ENCODE peak calls at places on chromosomes 13 and 19, in seven cellular contexts. J, U, S, D, M, Y and W are unnamed samples.

GRCh38 chr13:33873251-33873908 is 55.4 kb downstream of the RFC3 start:
- DNase-seq in S (no peak), M (no peak), J (no peak), D (no peak), U (no peak), Y (no peak), W (no peak)

GRCh38 chr13:21106089-21106488 is 44.7 kb upstream of the LATS2 start:
- DNase-seq in S (no peak), J (no peak), U (no peak), M (no peak), Y (no peak), D (no peak), W (no peak)

GRCh38 chr13:26377038-26377437 is 123.1 kb downstream of the CDK8 start:
- DNase-seq in D (peak), J (peak), M (peak), Y (peak), U (no peak), S (no peak), W (peak)

GRCh38 chr19:1058112-1058511 is 8.9 kb upstream of the ARHGAP45 start:
- DNase-seq in M (no peak), U (no peak), J (no peak), Y (no peak), D (no peak), S (no peak), W (no peak)

GRCh38 chr13:52158629-52159158 is 703 bp downstream of the NEK3 start:
- DNase-seq in J (peak), U (no peak), M (peak), S (peak), Y (peak), D (no peak), W (no peak)

GRCh38 chr19:590396-590745 is 690 bp downstream of the HCN2 start:
- DNase-seq in D (peak), S (no peak), U (no peak), Y (peak), J (peak), M (no peak), W (peak)

GRCh38 chr19:33248954-33249613 is 23.4 kb upstream of the SLC7A10 start:
- DNase-seq in Y (peak), D (no peak), S (no peak), M (no peak), J (peak), U (peak), W (no peak)

GRCh38 chr19:19205416-19206410 is 2.5 kb upstream of the NR2C2AP start:
- DNase-seq in S (no peak), D (no peak), M (no peak), U (no peak), J (no peak), Y (no peak), W (no peak)

GRCh38 chr19:47781590-47782318 is 3.3 kb downstream of the SELENOW start:
- DNase-seq in Y (no peak), D (no peak), S (peak), J (no peak), U (no peak), M (peak), W (no peak)

GRCh38 chr13:79581870-79582315 is 100.9 kb downstream of the NDFIP2 start:
- DNase-seq in M (no peak), J (no peak), Y (peak), S (peak), D (peak), U (peak), W (no peak)

GRCh38 chr19:55319786-55320185 is 5.4 kb downstream of the TMEM150B start:
- DNase-seq in U (no peak), M (no peak), Y (no peak), D (peak), S (peak), J (peak), W (peak)

GRCh38 chr19:14972676-14973075 is 7.0 kb downstream of the SLC1A6 start:
- DNase-seq in D (no peak), Y (no peak), S (no peak), M (no peak), J (no peak), U (no peak), W (no peak)

GRCh38 chr19:8220481-8220880 is 11.3 kb downstream of the CERS4 start:
- DNase-seq in J (no peak), D (no peak), M (no peak), S (no peak), U (no peak), Y (no peak), W (no peak)

GRCh38 chr13:28984326-28984725 is 164.2 kb downstream of the MTUS2 start:
- DNase-seq in D (no peak), M (no peak), U (no peak), Y (no peak), J (no peak), S (no peak), W (no peak)

GRCh38 chr13:73210218-73210883 is 151.5 kb downstream of the KLF5 start:
- DNase-seq in J (peak), S (no peak), U (no peak), M (no peak), D (no peak), Y (peak), W (no peak)

GRCh38 chr19:22625266-22626035 is 8.7 kb upstream of the ZNF492 start:
- DNase-seq in U (no peak), J (no peak), D (no peak), S (no peak), Y (no peak), M (no peak), W (no peak)

GRCh38 chr19:10074153-10074552 is 12.0 kb upstream of the SHFL start:
- DNase-seq in S (no peak), D (peak), U (no peak), M (peak), Y (peak), J (peak), W (no peak)

GRCh38 chr13:29110003-29110402 is 289.9 kb downstream of the MTUS2 start:
- DNase-seq in S (no peak), U (no peak), J (no peak), M (no peak), Y (no peak), D (no peak), W (no peak)

GRCh38 chr13:41213316-41213715 is 18.9 kb upstream of the KBTBD7 start:
- DNase-seq in J (no peak), Y (no peak), S (no peak), D (no peak), U (no peak), M (no peak), W (no peak)

GRCh38 chr13:30312859-30313258 is 5.5 kb upstream of the KATNAL1 start:
- DNase-seq in U (no peak), Y (peak), D (no peak), S (no peak), M (no peak), J (no peak), W (no peak)

GRCh38 chr13:21767032-21767431 is 96.2 kb downstream of the FGF9 start:
- DNase-seq in Y (no peak), J (no peak), U (no peak), S (no peak), M (no peak), D (no peak), W (no peak)

GRCh38 chr13:107901996-107902562 is 313.3 kb downstream of the LIG4 start:
- DNase-seq in S (no peak), U (no peak), J (no peak), D (no peak), M (no peak), Y (no peak), W (no peak)

GRCh38 chr19:49425922-49426592 is 869 bp downstream of the GFY start:
- DNase-seq in M (no peak), U (no peak), D (peak), J (peak), Y (no peak), S (no peak), W (no peak)

GRCh38 chr19:10390652-10391286 is 10.4 kb upstream of the TYK2 start:
- DNase-seq in U (no peak), M (peak), Y (peak), D (peak), S (peak), J (peak), W (peak)

GRCh38 chr13:106471957-106472543 is 63.4 kb downstream of the EFNB2 start:
- DNase-seq in J (peak), U (peak), D (peak), Y (peak), S (peak), M (peak), W (no peak)

GRCh38 chr13:31739226-31739625 is at the start of gene RXFP2:
- DNase-seq in M (no peak), D (no peak), S (no peak), U (no peak), J (no peak), Y (no peak), W (no peak)

GRCh38 chr19:46878613-46879375 is 18.0 kb downstream of the ARHGAP35 start:
- DNase-seq in J (no peak), S (no peak), Y (peak), M (no peak), D (no peak), U (no peak), W (no peak)

GRCh38 chr19:12838182-12838890 is at the start of gene MAST1:
- DNase-seq in D (peak), J (peak), U (peak), M (peak), S (no peak), Y (peak), W (peak)

GRCh38 chr13:80486407-80486806 is 145.5 kb upstream of the SPRY2 start:
- DNase-seq in J (no peak), M (no peak), D (no peak), Y (no peak), U (no peak), S (no peak), W (no peak)

GRCh38 chr19:11694533-11695439 is 44.0 kb downstream of the ZNF823 start:
- DNase-seq in J (peak), Y (peak), D (peak), S (peak), M (peak), U (peak), W (peak)

GRCh38 chr19:5507056-5507624 is 51.9 kb downstream of the ZNRF4 start:
- DNase-seq in D (no peak), U (no peak), M (no peak), S (no peak), J (no peak), Y (no peak), W (no peak)

GRCh38 chr19:5504115-5504514 is 48.9 kb downstream of the ZNRF4 start:
- DNase-seq in D (no peak), S (no peak), J (peak), U (no peak), M (no peak), Y (no peak), W (no peak)

GRCh38 chr19:5498817-5499535 is 43.8 kb downstream of the ZNRF4 start:
- DNase-seq in Y (no peak), S (no peak), U (no peak), D (no peak), J (no peak), M (no peak), W (no peak)

GRCh38 chr19:5501907-5502306 is 46.7 kb downstream of the ZNRF4 start:
- DNase-seq in D (no peak), J (no peak), Y (no peak), U (no peak), S (no peak), M (no peak), W (no peak)

GRCh38 chr19:5503598-5503997 is 48.4 kb downstream of the ZNRF4 start:
- DNase-seq in Y (no peak), J (no peak), S (no peak), M (no peak), U (no peak), D (no peak), W (no peak)
- TF ChIP-seq CTCF in Y (peak), J (peak), S (no peak), M (no peak), U (no peak), D (peak), W (no peak)

GRCh38 chr13:113758651-113759524 is at the start of gene TMEM255B:
- DNase-seq in D (peak), M (peak), U (peak), Y (peak), S (peak), J (peak), W (peak)
- TF ChIP-seq CTCF in D (peak), M (peak), U (no peak), Y (peak), S (peak), J (peak), W (no peak)

GRCh38 chr19:36244066-36244465 is 29.2 kb downstream of the ZNF146 start:
- DNase-seq in J (no peak), S (no peak), U (no peak), M (no peak), Y (no peak), D (no peak), W (no peak)
- TF ChIP-seq CTCF in J (no peak), S (no peak), U (no peak), M (no peak), Y (no peak), D (no peak), W (no peak)

DNA sequence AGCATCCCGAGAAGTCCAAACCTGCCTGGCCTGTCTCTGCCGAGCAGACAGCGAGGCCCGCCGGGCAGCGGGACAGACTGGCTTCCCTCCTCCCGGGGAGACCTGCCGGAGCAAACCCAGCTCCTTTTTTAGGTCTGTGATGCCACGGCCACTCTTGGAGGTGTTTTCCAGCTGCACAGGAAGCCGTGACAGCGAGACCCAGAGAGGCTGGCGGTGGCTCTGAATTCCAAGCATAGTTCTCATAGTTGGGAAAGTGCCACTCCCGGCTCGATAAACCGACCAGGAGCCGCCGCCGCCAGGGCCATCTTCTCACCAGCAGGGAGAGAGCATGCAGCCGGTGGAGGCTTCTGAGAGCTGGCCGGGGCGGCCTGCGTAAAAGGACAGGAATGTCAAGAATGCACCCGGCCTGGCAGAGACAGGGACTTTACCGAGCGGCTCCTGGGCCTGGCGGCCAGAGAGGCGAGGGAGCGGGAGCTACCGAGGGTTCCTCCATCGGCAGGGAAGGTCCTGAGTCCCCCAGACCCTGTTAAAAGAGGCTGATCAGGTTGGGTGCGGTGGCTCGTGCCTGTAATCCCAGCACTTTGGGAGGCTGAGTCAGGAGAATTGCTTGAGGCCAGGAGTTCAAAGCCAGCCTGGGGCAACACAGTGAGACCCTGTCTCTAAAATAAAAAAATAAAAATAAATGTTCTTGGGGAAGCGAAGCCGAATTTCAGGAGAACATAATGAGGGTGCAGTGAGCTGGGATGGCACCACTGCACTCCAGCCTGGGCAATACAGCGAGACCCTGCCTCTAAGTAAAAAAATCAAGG is 64.9 kb downstream of the GADD45B start:
- DNase-seq in Y (peak), D (no peak), U (peak), S (peak), J (peak), M (peak), W (peak)
- TF ChIP-seq CTCF in Y (peak), D (no peak), U (no peak), S (peak), J (no peak), M (no peak), W (no peak)

GRCh38 chr19:40304306-40304705 is 19.2 kb upstream of the AKT2 start:
- DNase-seq in U (no peak), Y (no peak), M (no peak), J (no peak), S (no peak), D (no peak), W (no peak)
- TF ChIP-seq CTCF in U (no peak), Y (no peak), M (no peak), J (no peak), S (no peak), D (no peak), W (no peak)

DNA sequence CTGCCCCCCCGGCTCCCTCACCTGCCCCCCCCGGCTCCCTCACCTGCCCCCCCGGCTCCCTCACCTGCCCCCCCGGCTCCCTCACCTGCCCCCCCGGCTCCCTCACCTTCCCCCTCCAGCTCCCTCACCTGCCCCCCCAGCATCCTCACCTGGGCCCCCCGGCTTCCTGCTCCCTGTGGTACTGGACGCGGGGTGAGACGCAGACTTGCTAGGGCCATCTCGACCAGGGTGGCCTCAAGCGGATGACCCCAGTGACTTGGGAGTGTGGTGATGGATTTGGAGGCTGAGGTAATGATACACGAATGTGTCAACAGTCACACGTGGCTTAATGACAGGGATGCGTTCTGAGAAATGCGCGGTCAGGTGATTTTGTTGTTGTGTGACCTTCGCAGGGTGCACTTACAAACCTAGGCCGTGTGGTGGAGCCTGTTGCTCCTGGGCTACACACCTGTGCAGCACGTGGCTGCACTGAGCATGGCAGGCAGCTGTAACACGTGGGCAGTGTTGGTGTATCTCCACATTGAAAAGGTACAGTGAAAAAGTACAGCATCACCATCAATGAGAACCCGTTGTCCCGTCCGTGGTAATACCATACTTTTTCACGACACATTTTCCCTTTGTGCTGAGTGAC is 197.8 kb downstream of the TEX29 start:
- DNase-seq in J (no peak), S (no peak), M (peak), Y (no peak), D (no peak), U (peak), W (no peak)
- TF ChIP-seq CTCF in J (no peak), S (no peak), M (no peak), Y (no peak), D (peak), U (no peak), W (no peak)

DNA sequence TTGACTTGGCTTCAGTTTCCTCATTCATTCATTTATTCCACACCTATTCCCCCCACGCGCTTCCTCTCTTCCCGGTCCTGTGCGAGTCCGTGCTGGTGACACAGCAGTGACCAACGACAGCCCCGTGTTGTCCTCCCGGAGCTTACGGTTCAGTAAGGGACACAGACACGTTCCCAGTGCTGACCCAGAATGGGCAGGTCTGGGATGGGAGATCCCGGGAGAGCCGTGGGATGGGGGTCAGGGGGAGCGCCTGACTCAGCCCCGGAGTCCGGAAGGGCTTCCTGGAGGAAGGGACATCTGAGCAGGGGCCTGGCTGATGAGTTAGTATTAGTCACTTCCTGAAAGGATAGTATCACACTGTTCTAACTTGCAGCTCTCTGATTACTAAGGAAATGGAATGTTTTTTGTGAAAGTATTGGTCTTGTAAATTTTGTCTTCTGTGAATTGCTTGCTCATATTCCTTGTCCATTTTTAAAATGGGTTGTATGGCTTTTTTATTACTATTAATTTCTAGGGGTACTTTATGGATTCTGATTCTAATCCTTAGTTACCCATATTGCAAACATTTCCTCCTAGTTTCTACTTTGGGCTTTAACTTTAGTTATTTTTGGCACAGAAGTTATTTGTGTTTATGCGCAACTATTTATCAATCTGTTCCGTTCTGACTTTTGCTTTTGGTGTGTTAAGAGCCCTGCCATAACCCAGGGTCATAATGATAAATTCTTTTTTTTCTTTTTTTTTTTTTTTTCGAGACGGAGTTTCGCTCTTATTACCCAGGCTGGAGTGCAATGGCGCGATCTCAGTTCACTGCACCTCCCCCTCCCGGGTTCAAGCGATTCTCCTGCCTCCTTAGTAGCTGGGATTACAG is 708 bp upstream of the ERCC1 start:
- DNase-seq in J (peak), S (peak), U (peak), M (peak), D (peak), Y (peak), W (peak)
- TF ChIP-seq CTCF in J (no peak), S (no peak), U (no peak), M (no peak), D (no peak), Y (no peak), W (no peak)

GRCh38 chr19:4660181-4660791 is 9.9 kb downstream of the MYDGF start:
- DNase-seq in J (peak), S (no peak), Y (peak), U (no peak), D (peak), M (no peak), W (peak)
- TF ChIP-seq CTCF in J (no peak), S (peak), Y (no peak), U (peak), D (peak), M (no peak), W (no peak)

DNA sequence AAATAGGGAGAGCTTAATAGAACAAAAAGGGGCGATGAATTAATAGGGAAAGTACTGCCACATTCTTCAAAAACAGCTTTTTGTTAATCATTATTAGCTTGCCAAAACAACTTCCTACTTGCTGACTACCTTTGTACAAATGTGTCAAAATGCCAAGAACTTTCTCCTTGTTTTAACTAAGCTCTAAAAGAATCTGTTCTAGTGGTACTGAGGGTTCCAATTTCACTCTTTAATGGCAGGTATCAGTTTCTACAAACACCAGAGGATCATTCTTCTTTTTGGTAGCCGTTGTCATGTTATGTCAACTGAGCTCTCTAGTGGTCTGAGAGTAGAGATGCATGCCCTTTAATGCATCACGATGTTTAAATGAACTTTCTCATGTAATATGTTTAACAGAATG is 29.4 kb upstream of the FBXL3 start:
- DNase-seq in D (no peak), J (no peak), S (no peak), Y (no peak), M (no peak), U (no peak), W (no peak)
- TF ChIP-seq CTCF in D (no peak), J (no peak), S (no peak), Y (no peak), M (no peak), U (no peak), W (no peak)

GRCh38 chr19:41397086-41398041 is at the start of the genes BCKDHA and EXOSC5:
- DNase-seq in D (peak), U (peak), M (peak), Y (peak), J (peak), S (peak), W (peak)
- TF ChIP-seq CTCF in D (no peak), U (no peak), M (no peak), Y (no peak), J (no peak), S (no peak), W (no peak)